ENCODE peak calls at places on chromosomes 7 and 10, in four cellular contexts. M is ovary, V is IMR-90, L is stomach. P is an unnamed sample.

GRCh38 chr10:12774219-12774894 is 227.2 kb downstream of the CCDC3 start:
- DNase-seq in V (no peak), L (no peak), M (no peak), P (no peak)

GRCh38 chr10:59830601-59831259 is 75.6 kb downstream of the CCDC6 start:
- DNase-seq in V (peak; percentile 56), L (peak; percentile 48), M (peak; percentile 57), P (peak; percentile 51)

GRCh38 chr7:128145191-128145590 is 95.9 kb upstream of the LEP start:
- DNase-seq in L (no peak), M (no peak), V (no peak), P (no peak)

GRCh38 chr7:152411389-152411788 is 24.4 kb downstream of the KMT2C start:
- DNase-seq in L (no peak), M (no peak), V (no peak), P (no peak)

GRCh38 chr10:49643296-49644034 is 29.6 kb downstream of the CHAT start:
- DNase-seq in L (no peak), M (no peak), V (no peak), P (no peak)

GRCh38 chr10:23197416-23197861 is 5.3 kb downstream of the PTF1A start:
- DNase-seq in V (no peak), L (no peak), M (no peak), P (no peak)

GRCh38 chr7:54985405-54986360 is 33.1 kb upstream of the EGFR start:
- DNase-seq in V (peak; percentile 92), M (no peak), L (no peak), P (no peak)

GRCh38 chr7:142813262-142813661 is 41.6 kb upstream of the EPHB6 start:
- DNase-seq in M (no peak), L (no peak), V (peak; percentile 46), P (no peak)

GRCh38 chr7:47568569-47568968 is 13.3 kb downstream of the TNS3 start:
- DNase-seq in M (no peak), V (no peak), L (no peak), P (peak; percentile 49)

GRCh38 chr10:32005050-32005449 is 51.2 kb downstream of the KIF5B start:
- DNase-seq in V (peak; percentile 53), M (no peak), L (peak; percentile 47), P (no peak)

GRCh38 chr7:95527033-95527775 is 41.5 kb downstream of the ASB4 start:
- DNase-seq in M (no peak), V (peak; percentile 44), L (no peak), P (no peak)

GRCh38 chr7:128961030-128961659 is 23.4 kb downstream of the IRF5 start:
- DNase-seq in V (no peak), M (no peak), L (no peak), P (no peak)

GRCh38 chr7:27699751-27700150 is 37.1 kb upstream of the HIBADH start:
- DNase-seq in L (no peak), V (no peak), M (no peak), P (no peak)

GRCh38 chr10:45150997-45151396 is 150.3 kb downstream of the ZNF22 start:
- DNase-seq in L (no peak), V (no peak), M (no peak), P (no peak)

GRCh38 chr7:151539055-151539714 is 19.5 kb upstream of the RHEB start:
- DNase-seq in L (no peak), V (peak; percentile 16), M (no peak), P (no peak)

GRCh38 chr7:127995866-127996215 is 35.4 kb downstream of the LRRC4 start:
- DNase-seq in L (no peak), M (no peak), V (no peak), P (no peak)

GRCh38 chr7:36308031-36308430 is 81.6 kb upstream of the ANLN start:
- DNase-seq in M (no peak), L (peak; percentile 9), V (no peak), P (no peak)

GRCh38 chr7:80225361-80225760 is 90.7 kb downstream of the GNAI1 start:
- DNase-seq in M (no peak), L (no peak), V (no peak), P (no peak)

GRCh38 chr10:103661951-103662405 is 168.5 kb downstream of the NEURL1 start:
- DNase-seq in M (no peak), V (no peak), L (no peak), P (no peak)

GRCh38 chr7:45716380-45717203 is 142.4 kb downstream of the ADCY1 start:
- DNase-seq in M (no peak), L (peak; percentile 24), V (no peak), P (no peak)

GRCh38 chr10:89307213-89307612 is 5.4 kb downstream of the IFIT2 start:
- DNase-seq in V (no peak), L (no peak), M (no peak), P (no peak)

GRCh38 chr7:26369519-26370385 is 78.1 kb downstream of the SNX10 start:
- DNase-seq in M (no peak), V (peak; percentile 43), L (no peak), P (no peak)

GRCh38 chr7:80127412-80128150 is 7.0 kb upstream of the GNAI1 start:
- DNase-seq in V (no peak), L (no peak), M (no peak), P (no peak)

GRCh38 chr10:99234739-99235468 is 748 bp downstream of the HPSE2 start:
- DNase-seq in V (peak; percentile 0), M (no peak), L (no peak), P (no peak)

GRCh38 chr7:70726951-70727378 is 405.0 kb upstream of the GALNT17 start:
- DNase-seq in L (no peak), V (no peak), M (no peak), P (no peak)
- TF ChIP-seq CTCF in L (no peak), V (no peak), M (no peak), P (no peak)

DNA sequence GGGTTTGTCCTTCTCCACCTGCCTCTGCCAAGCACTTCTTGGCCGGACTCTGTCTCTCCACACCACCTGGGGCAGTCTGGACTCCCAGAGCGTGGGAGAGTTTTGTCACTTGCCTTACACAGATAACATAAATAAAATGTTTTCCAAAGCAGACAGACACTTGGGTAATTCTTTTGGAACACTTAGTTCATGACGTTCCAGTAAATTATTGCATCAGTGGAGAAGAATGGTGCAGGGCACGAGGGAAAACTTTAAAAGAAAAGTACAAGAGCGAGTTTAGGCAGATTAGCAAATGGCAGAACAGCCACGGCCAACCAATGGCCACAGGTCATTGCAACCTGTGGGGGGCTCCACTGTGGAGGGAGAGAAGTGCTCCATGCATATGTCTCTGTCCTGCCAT is 170.6 kb upstream of the GRB10 start:
- DNase-seq in L (no peak), M (no peak), V (no peak), P (no peak)
- TF ChIP-seq POLR2A in L (no peak), M (no peak), V (no peak), P (no peak)

GRCh38 chr10:30752481-30752881 is 122.9 kb upstream of the LYZL2 start:
- DNase-seq in L (no peak), M (no peak), V (no peak), P (no peak)

GRCh38 chr10:30750971-30751677 is 121.6 kb upstream of the LYZL2 start:
- DNase-seq in V (no peak), L (no peak), M (no peak), P (no peak)

GRCh38 chr10:30748152-30748845 is 118.7 kb upstream of the LYZL2 start:
- DNase-seq in M (no peak), V (no peak), L (no peak), P (no peak)

GRCh38 chr10:30749368-30749767 is 119.8 kb upstream of the LYZL2 start:
- DNase-seq in L (no peak), M (no peak), V (no peak), P (no peak)

GRCh38 chr10:30751678-30752331 is 122.3 kb upstream of the LYZL2 start:
- DNase-seq in V (peak; percentile 75), M (peak; percentile 80), L (peak; percentile 31), P (peak; percentile 58)
- TF ChIP-seq CTCF in V (peak; percentile 98), M (no peak), L (peak; percentile 13), P (peak; percentile 73)

DNA sequence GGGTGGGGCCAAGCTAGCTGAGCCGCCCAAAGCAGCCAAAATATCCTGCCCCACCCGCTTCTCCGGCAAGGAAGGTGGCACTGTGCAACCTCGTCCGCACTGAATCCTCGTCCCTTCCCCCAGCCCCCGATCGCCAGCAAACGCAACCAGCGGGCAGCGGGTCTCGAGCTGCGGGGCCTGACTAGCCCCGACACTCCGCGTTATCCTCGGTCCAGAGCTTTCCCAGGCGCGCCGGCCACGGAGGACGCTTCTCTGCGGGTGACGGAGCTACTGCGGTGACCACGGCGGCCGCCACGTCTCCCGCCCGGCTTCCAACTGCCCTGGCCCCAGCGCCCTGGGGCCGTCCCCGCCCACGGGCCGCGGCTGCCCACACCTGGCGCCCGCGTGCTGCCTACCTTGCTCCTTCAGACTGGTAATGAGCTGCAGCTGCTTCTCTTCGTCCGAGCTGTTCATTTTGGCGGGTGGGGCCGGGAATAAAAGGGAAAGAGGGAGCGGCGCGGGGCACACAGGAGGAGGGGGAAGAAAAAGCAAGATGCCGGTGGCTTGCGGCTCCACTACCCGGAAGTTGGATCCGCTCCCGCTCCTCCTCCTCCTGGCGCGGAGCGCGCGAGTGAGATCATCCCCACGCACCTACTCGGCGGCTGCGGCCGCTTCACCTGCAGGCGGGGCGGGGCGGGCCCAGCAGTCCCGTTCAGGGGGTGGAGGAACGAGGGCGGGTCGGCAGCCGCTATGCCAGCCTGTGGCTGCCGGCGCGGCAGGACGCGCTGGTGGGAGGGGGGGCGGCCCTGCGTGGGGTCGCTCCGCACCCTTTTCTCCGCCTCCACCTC is at the start of gene SHTN1:
- DNase-seq in M (peak; percentile 87), V (peak; percentile 50), L (peak; percentile 94), P (peak; percentile 96)
- TF ChIP-seq POLR2A in M (no peak), V (no peak), L (no peak), P (peak; percentile 81)

GRCh38 chr7:121307021-121307575 is 21.7 kb upstream of the WNT16 start:
- DNase-seq in V (no peak), L (no peak), M (no peak), P (no peak)
- TF ChIP-seq CTCF in V (no peak), L (no peak), M (no peak), P (no peak)

GRCh38 chr10:110857265-110858158 is 14.2 kb upstream of the PDCD4 start:
- DNase-seq in V (peak; percentile 84), M (peak; percentile 58), L (peak; percentile 88), P (peak; percentile 83)
- TF ChIP-seq POLR2A in V (no peak), M (no peak), L (no peak), P (no peak)

DNA sequence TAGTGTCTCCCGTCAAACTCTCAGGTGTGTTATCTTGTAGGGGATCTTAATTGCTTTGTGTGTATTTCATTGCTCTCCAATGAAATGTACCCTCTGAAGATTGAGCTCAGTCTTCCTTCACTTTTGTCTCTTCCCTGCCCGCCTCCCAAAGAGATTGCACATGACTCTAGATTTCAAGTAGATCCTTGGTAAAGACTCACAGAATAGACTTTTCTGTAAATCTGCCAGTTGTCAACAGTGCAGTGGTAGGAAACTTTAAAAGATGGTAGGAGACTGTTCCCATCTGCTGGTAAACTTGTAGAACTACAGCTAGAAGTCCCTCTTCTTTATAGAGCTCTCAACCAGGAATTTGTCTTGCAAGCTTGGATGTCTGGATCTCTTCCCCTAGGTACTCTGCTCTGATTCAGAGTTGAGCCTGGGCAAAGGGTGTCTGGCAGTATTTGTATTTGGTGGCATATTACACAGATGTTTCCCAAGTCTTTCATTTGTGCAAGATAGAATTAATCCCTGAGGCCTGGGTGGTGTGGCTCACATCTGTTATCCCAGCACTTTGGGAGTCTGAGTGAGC is 9.6 kb downstream of the CCL26 start:
- DNase-seq in M (no peak), V (peak; percentile 77), L (no peak), P (no peak)
- TF ChIP-seq CTCF in M (peak; percentile 75), V (peak; percentile 83), L (peak; percentile 79), P (peak; percentile 77)